ENCODE peak calls at places on chromosomes 7 and 10, in four cellular contexts. F is BE2C, N is cardiac fibroblast, A is fibroblast of the aortic adventitia. P is an unnamed sample.

GRCh38 chr7:2667843-2668242 is 20.2 kb upstream of the AMZ1 start:
- DNase-seq in F (no peak), N (no peak), A (no peak), P (no peak)

GRCh38 chr7:1938788-1939433 is 268.8 kb downstream of the ELFN1 start:
- DNase-seq in F (no peak), N (no peak), A (no peak), P (no peak)

GRCh38 chr10:97889461-97890265 is 40.0 kb downstream of the GOLGA7B start:
- DNase-seq in F (no peak), N (peak; percentile 36), A (no peak), P (no peak)

GRCh38 chr7:69811682-69812344 is 213.5 kb downstream of the AUTS2 start:
- DNase-seq in F (no peak), N (no peak), A (no peak), P (no peak)

GRCh38 chr10:60728056-60728455 is 50.2 kb upstream of the CDK1 start:
- DNase-seq in F (no peak), N (no peak), A (no peak), P (no peak)

GRCh38 chr7:64685741-64686140 is 19.8 kb downstream of the ZNF107 start:
- DNase-seq in F (no peak), N (no peak), A (no peak), P (no peak)

GRCh38 chr7:6242561-6242960 is 29.9 kb downstream of the CYTH3 start:
- DNase-seq in F (no peak), N (no peak), A (no peak), P (no peak)

GRCh38 chr7:43232376-43232775 is 119.9 kb downstream of the HECW1 start:
- DNase-seq in F (no peak), N (no peak), A (no peak), P (no peak)

GRCh38 chr7:42753917-42754363 is 157.9 kb downstream of the C7orf25 start:
- DNase-seq in F (no peak), N (no peak), A (no peak), P (no peak)

GRCh38 chr7:1663243-1663642 is 6.8 kb upstream of the ELFN1 start:
- DNase-seq in F (no peak), N (no peak), A (no peak), P (no peak)

GRCh38 chr7:106891545-106892410 is 26.7 kb downstream of the PIK3CG start:
- DNase-seq in F (no peak), N (no peak), A (no peak), P (no peak)

GRCh38 chr7:37440738-37441404 is 7.8 kb downstream of the ELMO1 start:
- DNase-seq in F (no peak), N (no peak), A (no peak), P (no peak)

GRCh38 chr7:2513702-2514101 is 5.9 kb upstream of the LFNG start:
- DNase-seq in F (peak; percentile 96), N (no peak), A (no peak), P (no peak)

GRCh38 chr10:44382981-44383748 is 1.7 kb downstream of the CXCL12 start:
- DNase-seq in F (no peak), N (no peak), A (no peak), P (no peak)

GRCh38 chr10:131997366-131998049 is 15.8 kb upstream of the BNIP3 start:
- DNase-seq in F (no peak), N (peak; percentile 90), A (peak; percentile 69), P (no peak)

GRCh38 chr10:83606275-83606674 is 533.0 kb upstream of the GHITM start:
- DNase-seq in F (no peak), N (peak; percentile 8), A (no peak), P (no peak)

GRCh38 chr7:44415047-44415446 is 75.4 kb downstream of the NUDCD3 start:
- DNase-seq in F (no peak), N (no peak), A (no peak), P (no peak)

GRCh38 chr10:94490789-94491039 is 54.9 kb upstream of the HELLS start:
- DNase-seq in F (no peak), N (peak; percentile 6), A (peak; percentile 21), P (no peak)

GRCh38 chr7:155340071-155340531 is 42.4 kb downstream of the INSIG1 start:
- DNase-seq in F (no peak), N (no peak), A (no peak), P (no peak)

GRCh38 chr10:96740579-96741281 is 20.4 kb upstream of the PIK3AP1 start:
- DNase-seq in F (no peak), N (no peak), A (no peak), P (no peak)

GRCh38 chr10:132570771-132571564 is 33.4 kb downstream of the INPP5A start:
- DNase-seq in F (no peak), N (no peak), A (no peak), P (no peak)

GRCh38 chr10:78222096-78222790 is 188.6 kb downstream of the RPS24 start:
- DNase-seq in F (no peak), N (no peak), A (no peak), P (no peak)

GRCh38 chr10:124890225-124890624 is 51.7 kb upstream of the ZRANB1 start:
- DNase-seq in F (no peak), N (no peak), A (no peak), P (no peak)

GRCh38 chr7:17680943-17681351 is 259.3 kb downstream of the SNX13 start:
- DNase-seq in F (no peak), N (peak; percentile 69), A (peak; percentile 80), P (no peak)

GRCh38 chr7:140544278-140544896 is 65.1 kb upstream of the MKRN1 start:
- DNase-seq in F (no peak), N (no peak), A (no peak), P (no peak)

GRCh38 chr10:51076442-51076841 is 2.2 kb downstream of the PRKG1 start:
- DNase-seq in F (no peak), N (no peak), A (no peak), P (no peak)

GRCh38 chr7:19754521-19755116 is 18.8 kb downstream of the TMEM196 start:
- DNase-seq in F (no peak), N (peak; percentile 65), A (peak; percentile 69), P (peak; percentile 13)

GRCh38 chr10:131231965-131232541 is 79.5 kb downstream of the TCERG1L start:
- DNase-seq in F (no peak), N (no peak), A (no peak), P (no peak)

GRCh38 chr10:72802291-72803118 is 91.0 kb upstream of the OIT3 start:
- DNase-seq in F (no peak), N (peak; percentile 55), A (peak; percentile 74), P (no peak)

GRCh38 chr10:72801263-72801868 is 92.2 kb upstream of the OIT3 start:
- DNase-seq in F (no peak), N (no peak), A (no peak), P (no peak)

GRCh38 chr10:72800741-72801092 is 92.8 kb upstream of the OIT3 start:
- DNase-seq in F (no peak), N (no peak), A (no peak), P (no peak)

GRCh38 chr10:72800000-72800740 is 93.4 kb upstream of the OIT3 start:
- DNase-seq in F (peak; percentile 8), N (peak; percentile 65), A (peak; percentile 92), P (no peak)

GRCh38 chr10:72803119-72803505 is 90.4 kb upstream of the OIT3 start:
- DNase-seq in F (no peak), N (peak; percentile 45), A (peak; percentile 60), P (no peak)
- H3K4me3 ChIP-seq in F (no peak overlapping the region), N (peak overlapping the region; percentile 28), A (peak overlapping the region; percentile 38), P (no peak overlapping the region)

DNA sequence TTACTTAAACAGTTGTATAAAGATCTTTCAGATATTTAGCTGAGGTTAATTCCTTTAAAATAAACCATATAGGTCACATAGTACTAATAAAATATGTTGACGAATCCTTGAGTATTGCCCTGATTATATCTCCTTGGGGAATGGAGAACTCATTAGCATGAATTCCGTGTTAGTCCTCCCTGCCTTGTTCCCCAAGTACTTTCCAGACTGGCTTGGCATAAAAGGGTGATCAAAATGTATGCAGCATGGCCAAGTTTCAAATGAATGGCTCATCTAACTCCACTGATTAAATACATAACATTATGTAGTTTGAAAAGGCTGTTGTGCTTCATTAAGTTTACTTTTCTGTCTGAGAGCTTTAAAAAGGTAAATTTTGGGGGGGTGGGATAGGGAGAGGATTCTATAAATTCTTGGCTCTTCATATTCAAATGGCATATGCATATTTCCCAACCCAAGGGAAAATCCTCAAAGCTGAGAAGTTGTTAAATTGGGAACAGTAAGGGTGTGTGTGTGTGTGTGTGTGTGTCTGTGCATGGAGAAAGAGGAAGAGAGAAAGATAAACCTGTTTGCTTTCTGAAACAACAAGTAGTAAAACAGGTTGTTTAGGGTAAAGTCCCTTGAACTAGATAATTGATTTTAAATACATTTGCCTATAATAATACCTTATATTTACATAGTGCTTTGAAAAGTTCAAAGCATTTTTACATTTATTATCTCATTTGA is 4.8 kb upstream of the ADD3 start:
- DNase-seq in F (no peak), N (no peak), A (no peak), P (no peak)
- H3K4me3 ChIP-seq in F (no peak overlapping the region), N (no peak overlapping the region), A (no peak overlapping the region), P (no peak overlapping the region)

GRCh38 chr7:77205706-77206105 is 6.1 kb upstream of the FGL2 start:
- DNase-seq in F (no peak), N (no peak), A (no peak), P (no peak)

GRCh38 chr7:77197135-77197534 is 2.5 kb downstream of the FGL2 start:
- DNase-seq in F (no peak), N (no peak), A (no peak), P (no peak)

GRCh38 chr7:77199008-77199966 is at the start of gene FGL2:
- DNase-seq in F (no peak), N (peak; percentile 85), A (peak; percentile 85), P (no peak)

GRCh38 chr7:77202544-77202976 is 2.9 kb upstream of the FGL2 start:
- DNase-seq in F (no peak), N (no peak), A (no peak), P (peak; percentile 81)

GRCh38 chr7:77200542-77200941 is 923 bp upstream of the FGL2 start:
- DNase-seq in F (no peak), N (no peak), A (no peak), P (no peak)
- H3K4me3 ChIP-seq in F (no peak overlapping the region), N (no peak overlapping the region), A (no peak overlapping the region), P (peak overlapping the region; percentile 63)

GRCh38 chr7:28654111-28654510 is 241.8 kb downstream of the CREB5 start:
- DNase-seq in F (no peak), N (no peak), A (no peak), P (no peak)
- H3K4me3 ChIP-seq in F (no peak overlapping the region), N (no peak overlapping the region), A (no peak overlapping the region), P (no peak overlapping the region)

GRCh38 chr10:3467052-3467906 is 294.7 kb upstream of the PITRM1 start:
- DNase-seq in F (no peak), N (peak; percentile 98), A (peak; percentile 99), P (no peak)
- H3K4me3 ChIP-seq in F (no peak overlapping the region), N (peak overlapping the region; percentile 31), A (no peak overlapping the region), P (no peak overlapping the region)

P was measured in GM12864.